ENCODE peak calls at places on chromosomes 5 and 9, in four cellular contexts. One of them, this sample, is unnamed.

GRCh38 chr5:148635321-148636083 is 18.8 kb downstream of the HTR4 start:
- DNase-seq in CD4-positive, alpha-beta T cell: no peak
- DNase-seq in epithelial cell of esophagus: no peak
- DNase-seq in hepatocyte: no peak
- DNase-seq in this sample: no peak

GRCh38 chr5:149320791-149321330 is 24.4 kb upstream of the GRPEL2 start:
- DNase-seq in hepatocyte: peak; percentile 95
- DNase-seq in epithelial cell of esophagus: peak; percentile 93
- DNase-seq in CD4-positive, alpha-beta T cell: no peak
- DNase-seq in this sample: peak; percentile 92

GRCh38 chr5:157718529-157718928 is 12.7 kb upstream of the THG1L start:
- DNase-seq in hepatocyte: peak; percentile 56
- DNase-seq in CD4-positive, alpha-beta T cell: no peak
- DNase-seq in epithelial cell of esophagus: peak; percentile 63
- DNase-seq in this sample: peak; percentile 69

GRCh38 chr9:128122809-128123175 is 4.7 kb downstream of the PTGES2 start:
- DNase-seq in epithelial cell of esophagus: no peak
- DNase-seq in CD4-positive, alpha-beta T cell: no peak
- DNase-seq in hepatocyte: no peak
- DNase-seq in this sample: no peak

GRCh38 chr9:126516936-126517750 is 96.6 kb upstream of the LMX1B start:
- DNase-seq in CD4-positive, alpha-beta T cell: no peak
- DNase-seq in epithelial cell of esophagus: peak; percentile 85
- DNase-seq in hepatocyte: peak; percentile 79
- DNase-seq in this sample: peak; percentile 90

GRCh38 chr9:14180077-14180941 is 133.6 kb downstream of the NFIB start:
- DNase-seq in CD4-positive, alpha-beta T cell: no peak
- DNase-seq in hepatocyte: no peak
- DNase-seq in epithelial cell of esophagus: no peak
- DNase-seq in this sample: no peak

GRCh38 chr9:36142510-36143161 is 6.1 kb downstream of the GLIPR2 start:
- DNase-seq in epithelial cell of esophagus: no peak
- DNase-seq in CD4-positive, alpha-beta T cell: no peak
- DNase-seq in hepatocyte: no peak
- DNase-seq in this sample: no peak

GRCh38 chr9:98479967-98480847 is 224.8 kb upstream of the TBC1D2 start:
- DNase-seq in CD4-positive, alpha-beta T cell: no peak
- DNase-seq in hepatocyte: peak; percentile 45
- DNase-seq in epithelial cell of esophagus: peak; percentile 59
- DNase-seq in this sample: peak; percentile 44

GRCh38 chr9:128636556-128637530 is 19.8 kb downstream of the DYNC2I2 start:
- DNase-seq in epithelial cell of esophagus: no peak
- DNase-seq in hepatocyte: no peak
- DNase-seq in CD4-positive, alpha-beta T cell: no peak
- DNase-seq in this sample: peak; percentile 17

GRCh38 chr9:10059044-10059443 is 553.8 kb downstream of the PTPRD start:
- DNase-seq in CD4-positive, alpha-beta T cell: no peak
- DNase-seq in epithelial cell of esophagus: peak; percentile 96
- DNase-seq in hepatocyte: peak; percentile 47
- DNase-seq in this sample: peak; percentile 69

GRCh38 chr5:176446884-176447537 is 1.2 kb upstream of the FAF2 start:
- DNase-seq in CD4-positive, alpha-beta T cell: no peak
- DNase-seq in epithelial cell of esophagus: peak; percentile 17
- DNase-seq in hepatocyte: no peak
- DNase-seq in this sample: no peak

GRCh38 chr5:34656001-34656699 is at the start of gene RAI14:
- DNase-seq in epithelial cell of esophagus: peak; percentile 83
- DNase-seq in hepatocyte: peak; percentile 92
- DNase-seq in CD4-positive, alpha-beta T cell: no peak
- DNase-seq in this sample: peak; percentile 74

GRCh38 chr5:180172447-180173197 is 36.4 kb downstream of the RASGEF1C start:
- DNase-seq in CD4-positive, alpha-beta T cell: no peak
- DNase-seq in epithelial cell of esophagus: no peak
- DNase-seq in hepatocyte: peak; percentile 67
- DNase-seq in this sample: peak; percentile 28

GRCh38 chr5:178067705-178068104 is 45.6 kb upstream of the N4BP3 start:
- DNase-seq in CD4-positive, alpha-beta T cell: no peak
- DNase-seq in hepatocyte: no peak
- DNase-seq in epithelial cell of esophagus: no peak
- DNase-seq in this sample: no peak

GRCh38 chr9:35538361-35539234 is 48.7 kb downstream of the RUSC2 start:
- DNase-seq in epithelial cell of esophagus: peak; percentile 52
- DNase-seq in CD4-positive, alpha-beta T cell: no peak
- DNase-seq in hepatocyte: peak; percentile 77
- DNase-seq in this sample: no peak

GRCh38 chr9:101311759-101312420 is 72.9 kb downstream of the BAAT start:
- DNase-seq in hepatocyte: peak; percentile 94
- DNase-seq in epithelial cell of esophagus: peak; percentile 86
- DNase-seq in CD4-positive, alpha-beta T cell: no peak
- DNase-seq in this sample: peak; percentile 84

GRCh38 chr5:76165029-76165428 is 81.8 kb downstream of the SV2C start:
- DNase-seq in hepatocyte: no peak
- DNase-seq in CD4-positive, alpha-beta T cell: no peak
- DNase-seq in epithelial cell of esophagus: no peak
- DNase-seq in this sample: no peak

GRCh38 chr5:76163111-76163628 is 80.0 kb downstream of the SV2C start:
- DNase-seq in epithelial cell of esophagus: peak; percentile 13
- DNase-seq in CD4-positive, alpha-beta T cell: no peak
- DNase-seq in hepatocyte: no peak
- DNase-seq in this sample: peak; percentile 31

GRCh38 chr5:76169536-76169935 is 86.4 kb downstream of the SV2C start:
- DNase-seq in CD4-positive, alpha-beta T cell: no peak
- DNase-seq in hepatocyte: no peak
- DNase-seq in epithelial cell of esophagus: no peak
- DNase-seq in this sample: no peak

GRCh38 chr5:76165961-76166360 is 82.8 kb downstream of the SV2C start:
- DNase-seq in hepatocyte: no peak
- DNase-seq in CD4-positive, alpha-beta T cell: no peak
- DNase-seq in epithelial cell of esophagus: no peak
- DNase-seq in this sample: no peak

GRCh38 chr5:76166886-76167576 is 83.8 kb downstream of the SV2C start:
- DNase-seq in hepatocyte: no peak
- DNase-seq in epithelial cell of esophagus: no peak
- DNase-seq in CD4-positive, alpha-beta T cell: no peak
- DNase-seq in this sample: no peak
- TF ChIP-seq CTCF in hepatocyte: no peak
- TF ChIP-seq CTCF in epithelial cell of esophagus: no peak
- TF ChIP-seq CTCF in CD4-positive, alpha-beta T cell: no peak
- TF ChIP-seq CTCF in this sample: no peak

GRCh38 chr5:169089343-169089742 is 211.6 kb downstream of the SLIT3 start:
- DNase-seq in hepatocyte: no peak
- DNase-seq in CD4-positive, alpha-beta T cell: no peak
- DNase-seq in epithelial cell of esophagus: peak; percentile 37
- DNase-seq in this sample: no peak
- TF ChIP-seq CTCF in hepatocyte: no peak
- TF ChIP-seq CTCF in CD4-positive, alpha-beta T cell: no peak
- TF ChIP-seq CTCF in epithelial cell of esophagus: peak; percentile 23
- TF ChIP-seq CTCF in this sample: no peak

DNA sequence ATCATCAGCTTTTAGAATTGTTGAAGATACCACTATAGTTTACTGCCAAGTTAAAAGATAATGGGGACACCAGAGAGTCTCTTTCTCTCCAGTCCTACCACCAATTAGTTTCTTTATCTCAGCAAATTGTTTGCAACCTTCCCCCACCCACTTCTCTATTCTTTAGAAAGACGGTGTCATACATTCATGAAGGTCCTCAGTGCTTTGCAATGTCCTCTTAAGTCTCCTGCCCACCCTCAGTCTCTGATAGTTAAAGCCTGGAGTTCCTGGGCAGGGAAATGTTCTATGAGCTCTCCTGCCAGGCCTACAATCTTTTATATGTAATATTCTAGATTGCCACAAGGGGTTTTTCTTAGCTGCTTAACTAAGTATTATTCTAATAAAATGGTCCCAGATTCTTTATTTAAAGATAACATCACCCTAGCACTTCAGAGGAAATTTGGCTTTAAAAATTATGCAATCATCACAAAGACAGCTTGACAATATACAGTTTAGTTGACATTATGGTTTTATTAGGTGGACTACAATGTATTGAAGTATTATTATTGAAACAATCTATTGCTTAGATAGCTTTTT is 509.2 kb downstream of the CSNK1G3 start:
- DNase-seq in epithelial cell of esophagus: no peak
- DNase-seq in hepatocyte: no peak
- DNase-seq in CD4-positive, alpha-beta T cell: no peak
- DNase-seq in this sample: no peak
- TF ChIP-seq CTCF in epithelial cell of esophagus: no peak
- TF ChIP-seq CTCF in hepatocyte: no peak
- TF ChIP-seq CTCF in CD4-positive, alpha-beta T cell: no peak
- TF ChIP-seq CTCF in this sample: no peak

DNA sequence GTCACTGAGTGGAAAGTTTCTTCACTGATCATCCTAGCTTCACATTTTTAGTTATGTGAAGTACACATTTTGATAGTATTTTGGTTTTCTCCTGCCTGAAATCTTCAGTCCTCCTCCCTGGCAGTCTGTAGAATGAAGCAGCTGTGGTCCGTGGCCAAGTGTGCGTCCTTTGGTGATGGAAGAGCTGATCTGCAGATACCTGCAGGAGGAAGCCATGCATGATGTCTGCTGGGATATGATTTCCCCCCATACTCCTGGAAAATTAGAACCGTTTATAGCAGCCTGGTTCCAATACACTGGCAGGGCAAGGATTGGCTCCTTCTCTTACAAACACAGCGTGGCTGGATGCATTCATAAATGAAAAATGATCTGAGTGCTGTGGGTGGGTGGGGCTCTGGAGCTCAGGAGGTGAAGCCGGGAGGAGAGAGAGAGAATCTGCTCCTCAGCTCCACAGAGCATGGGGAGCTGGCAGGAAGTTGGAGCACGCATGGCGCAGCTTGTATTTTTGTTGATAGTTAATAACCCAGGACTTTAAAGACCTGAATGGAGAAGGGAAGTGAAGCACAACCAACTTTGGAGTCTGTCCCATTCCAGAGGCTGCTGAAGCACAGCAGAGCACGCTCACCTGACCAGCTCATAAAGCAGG is 238.3 kb downstream of the GOLPH3 start:
- DNase-seq in epithelial cell of esophagus: peak; percentile 72
- DNase-seq in hepatocyte: peak; percentile 27
- DNase-seq in CD4-positive, alpha-beta T cell: no peak
- DNase-seq in this sample: peak; percentile 90
- TF ChIP-seq CTCF in epithelial cell of esophagus: no peak
- TF ChIP-seq CTCF in hepatocyte: no peak
- TF ChIP-seq CTCF in CD4-positive, alpha-beta T cell: no peak
- TF ChIP-seq CTCF in this sample: no peak

DNA sequence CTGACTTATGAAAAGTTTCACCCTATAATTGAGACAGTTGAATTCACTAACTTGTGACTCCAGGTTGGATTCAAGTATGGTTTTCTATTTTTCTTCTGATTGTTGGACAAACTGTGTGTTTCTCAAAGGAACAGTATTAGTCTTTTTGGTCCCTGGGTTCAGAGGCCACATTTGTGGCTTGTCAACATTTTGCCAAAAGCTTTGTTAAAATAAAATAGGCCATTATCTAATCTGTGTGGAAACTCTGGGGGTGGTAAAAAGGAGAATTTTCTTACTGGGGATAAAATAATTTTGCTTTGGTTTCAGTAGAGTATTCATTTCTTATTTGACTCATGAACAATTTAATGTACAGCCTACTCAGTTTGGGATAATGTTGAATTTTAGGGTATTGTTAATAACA is 166.3 kb downstream of the TMEM167A start:
- DNase-seq in hepatocyte: no peak
- DNase-seq in epithelial cell of esophagus: no peak
- DNase-seq in CD4-positive, alpha-beta T cell: no peak
- DNase-seq in this sample: no peak
- TF ChIP-seq CTCF in hepatocyte: no peak
- TF ChIP-seq CTCF in epithelial cell of esophagus: no peak
- TF ChIP-seq CTCF in CD4-positive, alpha-beta T cell: no peak
- TF ChIP-seq CTCF in this sample: no peak

GRCh38 chr5:94627191-94627590 is 8.7 kb downstream of the SLF1 start:
- DNase-seq in epithelial cell of esophagus: no peak
- DNase-seq in hepatocyte: no peak
- DNase-seq in CD4-positive, alpha-beta T cell: no peak
- DNase-seq in this sample: no peak
- TF ChIP-seq CTCF in epithelial cell of esophagus: no peak
- TF ChIP-seq CTCF in hepatocyte: no peak
- TF ChIP-seq CTCF in CD4-positive, alpha-beta T cell: no peak
- TF ChIP-seq CTCF in this sample: no peak

DNA sequence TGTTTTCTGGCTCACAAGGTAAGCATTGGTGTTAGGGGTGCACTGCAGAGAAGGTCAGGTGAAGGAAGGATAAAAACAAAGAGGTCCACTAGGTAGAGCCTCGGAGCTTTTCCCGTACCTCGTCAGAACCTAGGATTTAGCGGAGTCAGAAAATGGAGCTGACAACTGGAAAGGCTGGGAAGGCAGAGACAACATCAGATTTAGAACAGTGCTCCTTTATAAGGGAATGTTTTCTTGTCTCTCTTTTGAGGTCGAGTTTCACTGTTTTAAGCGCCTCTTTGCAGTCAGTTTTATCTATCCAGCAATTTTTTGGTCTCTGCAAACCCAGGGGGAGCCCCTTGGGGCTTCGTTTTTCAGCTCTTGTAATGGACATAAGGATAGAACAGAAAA is 80.6 kb downstream of the FNBP1 start:
- DNase-seq in CD4-positive, alpha-beta T cell: no peak
- DNase-seq in epithelial cell of esophagus: no peak
- DNase-seq in hepatocyte: no peak
- DNase-seq in this sample: no peak
- TF ChIP-seq CTCF in CD4-positive, alpha-beta T cell: no peak
- TF ChIP-seq CTCF in epithelial cell of esophagus: no peak
- TF ChIP-seq CTCF in hepatocyte: no peak
- TF ChIP-seq CTCF in this sample: no peak